ENCODE peak calls at places on chromosomes 1 and 21, in four cellular contexts. V is CD8-positive, alpha-beta T cell; K is HL-60; R is heart left ventricle. U is an unnamed sample.

GRCh38 chr1:222845763-222846162 is 30.9 kb downstream of the DISP1 start:
- DNase-seq in R (no peak), K (no peak), V (no peak), U (no peak)

GRCh38 chr21:35616090-35616489 is 444.2 kb downstream of the SETD4 start:
- DNase-seq in V (no peak), K (no peak), R (no peak), U (no peak)

GRCh38 chr1:46488343-46489168 is 1.1 kb upstream of the DMBX1 start:
- DNase-seq in V (no peak), R (no peak), K (no peak), U (no peak)

GRCh38 chr1:3891329-3891867 is 8.7 kb downstream of the C1orf174 start:
- DNase-seq in V (no peak), K (no peak), R (no peak), U (no peak)

GRCh38 chr1:170200665-170201397 is 55.1 kb downstream of the NTMT2 start:
- DNase-seq in K (no peak), V (no peak), R (no peak), U (no peak)

GRCh38 chr1:40715660-40716059 is 24.2 kb downstream of the NFYC start:
- DNase-seq in R (no peak), K (no peak), V (no peak), U (no peak)

GRCh38 chr1:82377201-82377884 is 576.6 kb downstream of the ADGRL2 start:
- DNase-seq in R (no peak), K (no peak), V (no peak), U (no peak)

GRCh38 chr1:5720045-5720444 is 272.2 kb downstream of the NPHP4 start:
- DNase-seq in K (no peak), V (no peak), R (no peak), U (no peak)

GRCh38 chr1:162056043-162056442 is 13.4 kb upstream of the NOS1AP start:
- DNase-seq in V (peak), R (peak), K (peak), U (peak)

GRCh38 chr1:8583031-8583430 is 234.4 kb downstream of the RERE start:
- DNase-seq in R (no peak), V (no peak), K (no peak), U (no peak)

GRCh38 chr1:167165948-167166702 is 54.6 kb upstream of the POU2F1 start:
- DNase-seq in V (no peak), R (no peak), K (no peak), U (no peak)

GRCh38 chr21:26246073-26246472 is 75.5 kb upstream of the APP start:
- DNase-seq in K (no peak), V (no peak), R (no peak), U (no peak)

GRCh38 chr1:31416101-31416736 is 3.2 kb downstream of the SERINC2 start:
- DNase-seq in R (no peak), K (no peak), V (no peak), U (no peak)

GRCh38 chr1:44543064-44543815 is 131.0 kb downstream of the TMEM53 start:
- DNase-seq in R (no peak), K (peak), V (no peak), U (no peak)

GRCh38 chr1:31712625-31713024 is 8.8 kb upstream of the COL16A1 start:
- DNase-seq in K (no peak), V (no peak), R (peak), U (no peak)

GRCh38 chr1:246142320-246142893 is 364.7 kb downstream of the SMYD3 start:
- DNase-seq in K (no peak), R (no peak), V (no peak), U (no peak)

GRCh38 chr1:27555700-27556424 is 48.1 kb downstream of the AHDC1 start:
- DNase-seq in V (no peak), K (peak), R (peak), U (no peak)

GRCh38 chr1:49104575-49104974 is 327.9 kb upstream of the BEND5 start:
- DNase-seq in R (no peak), K (no peak), V (no peak), U (no peak)

GRCh38 chr1:162676087-162676486 is 43.8 kb downstream of the DDR2 start:
- DNase-seq in R (no peak), V (no peak), K (no peak), U (no peak)

GRCh38 chr1:84611796-84612195 is 37.6 kb upstream of the CTBS start:
- DNase-seq in K (no peak), V (no peak), R (no peak), U (no peak)

GRCh38 chr1:19606817-19607706 is 37.0 kb upstream of the NBL1 start:
- DNase-seq in K (no peak), R (no peak), V (peak), U (no peak)

GRCh38 chr1:207077470-207078377 is 10.9 kb upstream of the C4BPB start:
- DNase-seq in V (peak), R (peak), K (peak), U (peak)

GRCh38 chr1:177981186-177981585 is 11.3 kb upstream of the SEC16B start:
- DNase-seq in K (no peak), V (no peak), R (no peak), U (no peak)

GRCh38 chr1:68625636-68626035 is 128.8 kb upstream of the DEPDC1 start:
- DNase-seq in V (no peak), K (no peak), R (no peak), U (no peak)

GRCh38 chr1:180424848-180425457 is 77.4 kb downstream of the ACBD6 start:
- DNase-seq in R (no peak), K (no peak), V (no peak), U (no peak)

GRCh38 chr1:235317179-235317578 is 10.8 kb downstream of the ARID4B start:
- DNase-seq in R (no peak), K (no peak), V (no peak), U (peak)

GRCh38 chr1:237875291-237875690 is 15.4 kb downstream of the ZP4 start:
- DNase-seq in V (no peak), R (no peak), K (no peak), U (no peak)

GRCh38 chr1:8083739-8084484 is 57.8 kb upstream of the ERRFI1 start:
- DNase-seq in V (no peak), K (no peak), R (no peak), U (no peak)

GRCh38 chr1:184412472-184412871 is 25.6 kb downstream of the C1orf21 start:
- DNase-seq in K (no peak), V (no peak), R (no peak), U (no peak)

GRCh38 chr21:32886339-32886738 is 114.8 kb upstream of the PAXBP1 start:
- DNase-seq in K (no peak), R (no peak), V (no peak), U (no peak)

GRCh38 chr1:52632732-52633290 is at the start of gene SHISAL2A:
- DNase-seq in V (peak), K (no peak), R (peak), U (peak)

GRCh38 chr1:46529031-46529630 is 22.3 kb downstream of the KNCN start:
- DNase-seq in K (no peak), R (no peak), V (no peak), U (no peak)

GRCh38 chr21:29372063-29372802 is 73.5 kb downstream of the BACH1 start:
- DNase-seq in R (peak), V (peak), K (peak), U (peak)

GRCh38 chr1:232145768-232146167 is 484.2 kb downstream of the SIPA1L2 start:
- DNase-seq in V (no peak), R (no peak), K (no peak), U (no peak)

GRCh38 chr1:29555043-29555620 is 318.8 kb downstream of the PTPRU start:
- DNase-seq in R (no peak), K (no peak), V (no peak), U (no peak)

GRCh38 chr1:62381831-62382505 is 54.9 kb upstream of the USP1 start:
- DNase-seq in V (no peak), K (no peak), R (no peak), U (no peak)

GRCh38 chr1:115258302-115258866 is 79.7 kb downstream of the NGF start:
- DNase-seq in K (no peak), R (no peak), V (no peak), U (no peak)

GRCh38 chr1:170731566-170732261 is 67.8 kb downstream of the PRRX1 start:
- DNase-seq in R (no peak), K (no peak), V (no peak), U (no peak)

GRCh38 chr1:211610779-211611556 is 32.0 kb upstream of the SLC30A1 start:
- DNase-seq in V (no peak), K (no peak), R (peak), U (no peak)

GRCh38 chr1:201653883-201654282 is 115.0 kb downstream of the NAV1 start:
- DNase-seq in K (no peak), V (no peak), R (no peak), U (no peak)

GRCh38 chr1:201653238-201653637 is 114.3 kb downstream of the NAV1 start:
- DNase-seq in V (no peak), R (no peak), K (peak), U (no peak)

GRCh38 chr1:201656670-201657032 is 117.7 kb downstream of the NAV1 start:
- DNase-seq in K (no peak), V (no peak), R (no peak), U (no peak)

GRCh38 chr1:201655910-201656669 is 117.2 kb downstream of the NAV1 start:
- DNase-seq in R (no peak), K (no peak), V (no peak), U (no peak)

GRCh38 chr1:201655243-201655642 is 116.3 kb downstream of the NAV1 start:
- DNase-seq in V (no peak), K (no peak), R (peak), U (no peak)
- TF ChIP-seq CTCF in V (no peak), K (no peak), R (no peak), U (no peak)

DNA sequence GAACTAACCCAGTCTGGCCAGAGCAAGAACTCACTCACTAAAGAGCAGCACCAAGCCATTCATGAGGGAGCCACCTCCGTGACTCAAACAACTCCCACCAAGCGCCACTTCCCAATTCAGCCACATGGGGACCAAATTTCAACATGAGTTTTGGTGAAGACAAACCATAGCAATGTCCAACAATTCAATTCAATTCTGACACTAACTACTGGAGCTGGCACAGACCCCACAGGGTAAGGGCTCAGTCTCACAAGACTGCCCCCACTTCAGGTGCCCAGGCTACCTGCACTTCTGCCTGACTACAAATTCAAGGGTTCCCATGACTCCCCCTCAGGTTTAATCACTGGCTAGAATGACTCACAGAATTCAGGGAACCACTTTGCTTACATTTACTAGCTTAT is 48.8 kb upstream of the RAP1A start:
- DNase-seq in R (no peak), K (peak), V (peak), U (peak)
- TF ChIP-seq CTCF in R (no peak), K (peak), V (no peak), U (no peak)

DNA sequence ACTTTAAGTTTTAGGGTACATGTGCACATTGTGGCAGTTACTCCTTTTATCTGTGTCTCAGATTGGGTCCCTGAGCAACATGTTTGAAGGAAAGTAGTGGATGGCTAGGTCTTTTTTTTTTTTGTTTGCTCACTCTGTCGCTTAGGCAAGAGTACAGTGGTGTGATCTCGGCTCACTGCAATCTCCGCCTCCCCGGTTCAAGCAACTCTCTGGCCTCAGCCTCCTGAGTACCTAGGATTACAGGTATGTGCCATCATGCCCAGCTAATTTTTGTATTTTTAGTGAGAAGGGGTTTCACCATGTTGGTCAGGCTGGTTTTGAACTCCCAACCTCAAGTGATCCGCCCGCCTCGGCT is 39.7 kb upstream of the KIF21B start:
- DNase-seq in V (no peak), K (no peak), R (no peak), U (no peak)
- TF ChIP-seq CTCF in V (no peak), K (no peak), R (no peak), U (no peak)

GRCh38 chr1:42847721-42848470 is 1.5 kb downstream of the ZNF691 start:
- DNase-seq in K (no peak), V (no peak), R (no peak), U (no peak)

GRCh38 chr1:42845193-42845592 is 1.2 kb upstream of the ZNF691 start:
- DNase-seq in V (no peak), R (no peak), K (no peak), U (no peak)

GRCh38 chr1:42847111-42847580 is 733 bp downstream of the ZNF691 start:
- DNase-seq in R (no peak), V (no peak), K (no peak), U (no peak)

GRCh38 chr1:42845866-42846256 is 552 bp upstream of the ZNF691 start:
- DNase-seq in R (no peak), K (no peak), V (no peak), U (peak)

GRCh38 chr1:42846257-42847110 is at the start of gene ZNF691:
- DNase-seq in K (peak), R (peak), V (peak), U (peak)
- TF ChIP-seq CTCF in K (peak), R (peak), V (no peak), U (peak)

GRCh38 chr1:90851711-90852050 is 134.6 kb upstream of the BARHL2 start:
- DNase-seq in V (no peak), K (no peak), R (no peak), U (no peak)
- TF ChIP-seq CTCF in V (no peak), K (no peak), R (no peak), U (no peak)

GRCh38 chr1:160549665-160550006 is 26.6 kb upstream of the SLAMF6 start:
- DNase-seq in V (no peak), R (no peak), K (no peak), U (no peak)

GRCh38 chr1:160552425-160552824 is 26.9 kb downstream of the CD84 start:
- DNase-seq in K (no peak), V (no peak), R (no peak), U (no peak)

GRCh38 chr1:160548960-160549664 is 26.1 kb upstream of the SLAMF6 start:
- DNase-seq in K (no peak), R (no peak), V (no peak), U (no peak)

GRCh38 chr1:160548183-160548582 is 25.1 kb upstream of the SLAMF6 start:
- DNase-seq in K (no peak), V (no peak), R (no peak), U (peak)

GRCh38 chr1:160550572-160551034 is 27.5 kb upstream of the SLAMF6 start:
- DNase-seq in V (peak), R (no peak), K (peak), U (no peak)
- TF ChIP-seq CTCF in V (peak), R (no peak), K (no peak), U (peak)

DNA sequence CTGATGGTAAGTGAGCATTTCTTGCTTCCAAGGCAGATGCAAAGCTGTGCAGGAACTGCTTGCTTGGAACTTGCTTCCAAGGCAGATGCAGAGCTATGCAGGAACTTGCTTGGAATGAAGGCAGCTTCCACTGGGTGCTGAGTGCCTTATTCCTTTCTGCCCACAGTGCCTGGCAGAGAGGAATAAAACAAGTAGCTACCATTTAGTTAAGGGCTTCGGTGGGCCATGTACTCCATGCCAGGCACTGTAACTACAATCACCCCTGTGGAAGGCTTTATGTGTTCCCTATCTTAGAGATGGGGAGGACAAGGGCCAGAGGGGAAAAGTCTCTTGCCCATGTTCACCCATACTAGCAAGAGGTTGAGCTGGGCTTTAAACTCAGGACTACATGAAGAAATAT is 8.3 kb downstream of the MROH7 start:
- DNase-seq in R (no peak), K (no peak), V (no peak), U (no peak)
- TF ChIP-seq CTCF in R (no peak), K (no peak), V (no peak), U (no peak)

U was measured in GM20000.